ENCODE peak calls at places on chromosome 3, in eight cellular contexts. One of them, this sample, is unnamed.

GRCh38 chr3:66253790-66254620 is 33.2 kb downstream of the SLC25A26 start:
- DNase-seq in choroid plexus epithelial cell: peak
- DNase-seq in endothelial cell: no peak
- DNase-seq in central memory CD4-positive, alpha-beta T cell: peak
- DNase-seq in G401: peak
- DNase-seq in cardiac muscle cell: peak
- DNase-seq in Panc1: peak
- DNase-seq in posterior cingulate gyrus: no peak
- DNase-seq in this sample: peak

GRCh38 chr3:64244011-64244942 is 19.0 kb upstream of the PRICKLE2 start:
- DNase-seq in Panc1: no peak
- DNase-seq in posterior cingulate gyrus: no peak
- DNase-seq in central memory CD4-positive, alpha-beta T cell: no peak
- DNase-seq in endothelial cell: no peak
- DNase-seq in choroid plexus epithelial cell: peak
- DNase-seq in G401: no peak
- DNase-seq in cardiac muscle cell: no peak
- DNase-seq in this sample: peak

GRCh38 chr3:125212096-125212508 is 446 bp downstream of the SLC12A8 start:
- DNase-seq in posterior cingulate gyrus: no peak
- DNase-seq in Panc1: no peak
- DNase-seq in choroid plexus epithelial cell: no peak
- DNase-seq in G401: no peak
- DNase-seq in endothelial cell: no peak
- DNase-seq in cardiac muscle cell: peak
- DNase-seq in central memory CD4-positive, alpha-beta T cell: no peak
- DNase-seq in this sample: no peak

GRCh38 chr3:9976736-9977709 is 9.6 kb downstream of the EMC3 start:
- DNase-seq in G401: no peak
- DNase-seq in endothelial cell: no peak
- DNase-seq in central memory CD4-positive, alpha-beta T cell: no peak
- DNase-seq in cardiac muscle cell: no peak
- DNase-seq in posterior cingulate gyrus: no peak
- DNase-seq in Panc1: peak
- DNase-seq in choroid plexus epithelial cell: peak
- DNase-seq in this sample: peak

GRCh38 chr3:167740961-167741587 is 5.6 kb downstream of the SERPINI1 start:
- DNase-seq in cardiac muscle cell: peak
- DNase-seq in Panc1: no peak
- DNase-seq in G401: peak
- DNase-seq in posterior cingulate gyrus: peak
- DNase-seq in choroid plexus epithelial cell: peak
- DNase-seq in central memory CD4-positive, alpha-beta T cell: no peak
- DNase-seq in endothelial cell: peak
- DNase-seq in this sample: peak

GRCh38 chr3:140440446-140440845 is 237.4 kb upstream of the TRIM42 start:
- DNase-seq in endothelial cell: no peak
- DNase-seq in G401: no peak
- DNase-seq in choroid plexus epithelial cell: no peak
- DNase-seq in Panc1: no peak
- DNase-seq in central memory CD4-positive, alpha-beta T cell: no peak
- DNase-seq in posterior cingulate gyrus: no peak
- DNase-seq in cardiac muscle cell: no peak
- DNase-seq in this sample: no peak

GRCh38 chr3:191094057-191094456 is 105.0 kb upstream of the OSTN start:
- DNase-seq in G401: no peak
- DNase-seq in cardiac muscle cell: no peak
- DNase-seq in posterior cingulate gyrus: no peak
- DNase-seq in central memory CD4-positive, alpha-beta T cell: no peak
- DNase-seq in Panc1: peak
- DNase-seq in choroid plexus epithelial cell: peak
- DNase-seq in endothelial cell: no peak
- DNase-seq in this sample: no peak

GRCh38 chr3:118187221-118187620 is 847.4 kb downstream of the IGSF11 start:
- DNase-seq in choroid plexus epithelial cell: no peak
- DNase-seq in posterior cingulate gyrus: no peak
- DNase-seq in G401: no peak
- DNase-seq in endothelial cell: no peak
- DNase-seq in cardiac muscle cell: no peak
- DNase-seq in Panc1: no peak
- DNase-seq in central memory CD4-positive, alpha-beta T cell: no peak
- DNase-seq in this sample: no peak

GRCh38 chr3:58404396-58404795 is 29.2 kb downstream of the PDHB start:
- DNase-seq in posterior cingulate gyrus: no peak
- DNase-seq in G401: no peak
- DNase-seq in endothelial cell: no peak
- DNase-seq in central memory CD4-positive, alpha-beta T cell: no peak
- DNase-seq in choroid plexus epithelial cell: peak
- DNase-seq in Panc1: no peak
- DNase-seq in cardiac muscle cell: no peak
- DNase-seq in this sample: no peak

GRCh38 chr3:55191911-55192787 is 264.3 kb upstream of the LRTM1 start:
- DNase-seq in cardiac muscle cell: no peak
- DNase-seq in G401: no peak
- DNase-seq in endothelial cell: no peak
- DNase-seq in Panc1: no peak
- DNase-seq in choroid plexus epithelial cell: peak
- DNase-seq in posterior cingulate gyrus: no peak
- DNase-seq in central memory CD4-positive, alpha-beta T cell: no peak
- DNase-seq in this sample: no peak

GRCh38 chr3:165669967-165670366 is 167.3 kb downstream of the BCHE start:
- DNase-seq in central memory CD4-positive, alpha-beta T cell: no peak
- DNase-seq in Panc1: no peak
- DNase-seq in endothelial cell: no peak
- DNase-seq in G401: no peak
- DNase-seq in cardiac muscle cell: no peak
- DNase-seq in choroid plexus epithelial cell: no peak
- DNase-seq in posterior cingulate gyrus: no peak
- DNase-seq in this sample: no peak

GRCh38 chr3:111667621-111668239 is 72.6 kb upstream of the ZBED2 start:
- DNase-seq in cardiac muscle cell: no peak
- DNase-seq in choroid plexus epithelial cell: peak
- DNase-seq in posterior cingulate gyrus: no peak
- DNase-seq in Panc1: no peak
- DNase-seq in endothelial cell: peak
- DNase-seq in central memory CD4-positive, alpha-beta T cell: peak
- DNase-seq in G401: no peak
- DNase-seq in this sample: no peak

GRCh38 chr3:53162672-53163458 is 1.9 kb downstream of the PRKCD start:
- DNase-seq in Panc1: no peak
- DNase-seq in posterior cingulate gyrus: no peak
- DNase-seq in central memory CD4-positive, alpha-beta T cell: peak
- DNase-seq in cardiac muscle cell: peak
- DNase-seq in choroid plexus epithelial cell: no peak
- DNase-seq in G401: no peak
- DNase-seq in endothelial cell: no peak
- DNase-seq in this sample: no peak

GRCh38 chr3:128226794-128227399 is 73.6 kb downstream of the EEFSEC start:
- DNase-seq in Panc1: peak
- DNase-seq in posterior cingulate gyrus: peak
- DNase-seq in cardiac muscle cell: peak
- DNase-seq in choroid plexus epithelial cell: peak
- DNase-seq in endothelial cell: peak
- DNase-seq in G401: peak
- DNase-seq in central memory CD4-positive, alpha-beta T cell: peak
- DNase-seq in this sample: peak

GRCh38 chr3:141498592-141499223 is 11.9 kb downstream of the RASA2 start:
- DNase-seq in central memory CD4-positive, alpha-beta T cell: peak
- DNase-seq in posterior cingulate gyrus: no peak
- DNase-seq in G401: no peak
- DNase-seq in endothelial cell: no peak
- DNase-seq in choroid plexus epithelial cell: peak
- DNase-seq in Panc1: no peak
- DNase-seq in cardiac muscle cell: no peak
- DNase-seq in this sample: no peak

GRCh38 chr3:55158345-55158744 is 230.5 kb upstream of the LRTM1 start:
- DNase-seq in G401: no peak
- DNase-seq in endothelial cell: no peak
- DNase-seq in cardiac muscle cell: no peak
- DNase-seq in Panc1: no peak
- DNase-seq in choroid plexus epithelial cell: no peak
- DNase-seq in posterior cingulate gyrus: no peak
- DNase-seq in central memory CD4-positive, alpha-beta T cell: no peak
- DNase-seq in this sample: no peak

GRCh38 chr3:38721207-38721772 is 71.8 kb upstream of the SCN5A start:
- DNase-seq in cardiac muscle cell: no peak
- DNase-seq in central memory CD4-positive, alpha-beta T cell: no peak
- DNase-seq in posterior cingulate gyrus: no peak
- DNase-seq in endothelial cell: no peak
- DNase-seq in Panc1: no peak
- DNase-seq in G401: no peak
- DNase-seq in choroid plexus epithelial cell: no peak
- DNase-seq in this sample: no peak

GRCh38 chr3:71652786-71653419 is 69.4 kb upstream of the FOXP1 start:
- DNase-seq in Panc1: no peak
- DNase-seq in endothelial cell: peak
- DNase-seq in G401: peak
- DNase-seq in central memory CD4-positive, alpha-beta T cell: no peak
- DNase-seq in cardiac muscle cell: peak
- DNase-seq in posterior cingulate gyrus: peak
- DNase-seq in choroid plexus epithelial cell: peak
- DNase-seq in this sample: peak

GRCh38 chr3:194140520-194141414 is 4.8 kb downstream of the HES1 start:
- DNase-seq in choroid plexus epithelial cell: peak
- DNase-seq in cardiac muscle cell: peak
- DNase-seq in G401: no peak
- DNase-seq in endothelial cell: peak
- DNase-seq in Panc1: no peak
- DNase-seq in central memory CD4-positive, alpha-beta T cell: no peak
- DNase-seq in posterior cingulate gyrus: no peak
- DNase-seq in this sample: no peak

GRCh38 chr3:89340431-89340830 is 233.0 kb downstream of the EPHA3 start:
- DNase-seq in endothelial cell: no peak
- DNase-seq in choroid plexus epithelial cell: peak
- DNase-seq in cardiac muscle cell: no peak
- DNase-seq in G401: no peak
- DNase-seq in posterior cingulate gyrus: no peak
- DNase-seq in central memory CD4-positive, alpha-beta T cell: no peak
- DNase-seq in Panc1: no peak
- DNase-seq in this sample: no peak

GRCh38 chr3:78812166-78812565 is 955.6 kb downstream of the ROBO1 start:
- DNase-seq in cardiac muscle cell: no peak
- DNase-seq in Panc1: no peak
- DNase-seq in endothelial cell: no peak
- DNase-seq in choroid plexus epithelial cell: no peak
- DNase-seq in posterior cingulate gyrus: no peak
- DNase-seq in G401: no peak
- DNase-seq in central memory CD4-positive, alpha-beta T cell: no peak
- DNase-seq in this sample: no peak

GRCh38 chr3:11238057-11238456 is 34.1 kb upstream of the ATG7 start:
- DNase-seq in cardiac muscle cell: no peak
- DNase-seq in G401: no peak
- DNase-seq in endothelial cell: no peak
- DNase-seq in posterior cingulate gyrus: no peak
- DNase-seq in choroid plexus epithelial cell: peak
- DNase-seq in Panc1: peak
- DNase-seq in central memory CD4-positive, alpha-beta T cell: no peak
- DNase-seq in this sample: peak

GRCh38 chr3:98784666-98785600 is 21.8 kb downstream of the ST3GAL6 start:
- DNase-seq in G401: no peak
- DNase-seq in choroid plexus epithelial cell: peak
- DNase-seq in endothelial cell: no peak
- DNase-seq in cardiac muscle cell: no peak
- DNase-seq in Panc1: no peak
- DNase-seq in posterior cingulate gyrus: no peak
- DNase-seq in central memory CD4-positive, alpha-beta T cell: no peak
- DNase-seq in this sample: no peak